ENCODE peak calls at places on chromosomes 1 and 21, in five cellular contexts. I is HFFc6, X is Calu3, V is bronchial epithelial cell, Y is mesenchymal stem cell. W is an unnamed sample.

GRCh38 chr1:94095112-94095637 is 25.8 kb downstream of the ABCA4 start:
- DNase-seq in Y (peak; percentile 43), I (peak; percentile 21), X (no peak), V (no peak), W (no peak)

GRCh38 chr1:95388041-95388440 is 154.0 kb downstream of the RWDD3 start:
- DNase-seq in I (no peak), V (no peak), X (no peak), Y (no peak), W (no peak)

GRCh38 chr1:66374561-66375111 is 159.3 kb upstream of the SGIP1 start:
- DNase-seq in Y (peak; percentile 75), V (peak; percentile 76), X (no peak), I (peak; percentile 90), W (no peak)

GRCh38 chr1:8015809-8016165 is 10.3 kb downstream of the ERRFI1 start:
- DNase-seq in V (no peak), Y (peak; percentile 53), X (no peak), I (no peak), W (no peak)

GRCh38 chr1:54965624-54966340 is 14.6 kb upstream of the TMEM61 start:
- DNase-seq in I (no peak), Y (peak; percentile 21), V (peak; percentile 88), X (no peak), W (no peak)

GRCh38 chr1:11714831-11715574 is 20.9 kb upstream of the AGTRAP start:
- DNase-seq in Y (no peak), V (no peak), X (no peak), I (no peak), W (peak; percentile 80)

GRCh38 chr1:31010081-31010989 is 55.2 kb downstream of the PUM1 start:
- DNase-seq in X (no peak), I (peak; percentile 72), Y (peak; percentile 83), V (peak; percentile 50), W (no peak)

GRCh38 chr21:42081931-42082381 is 10.8 kb downstream of the UMODL1 start:
- DNase-seq in Y (no peak), X (no peak), I (no peak), V (no peak), W (no peak)

GRCh38 chr1:24897263-24898151 is 32.6 kb downstream of the RUNX3 start:
- DNase-seq in I (no peak), Y (no peak), X (no peak), V (no peak), W (no peak)

GRCh38 chr1:212762839-212763238 is 28.7 kb downstream of the NSL1 start:
- DNase-seq in I (no peak), V (no peak), Y (no peak), X (no peak), W (no peak)

GRCh38 chr1:154407866-154408777 is 3.0 kb downstream of the IL6R start:
- DNase-seq in Y (peak; percentile 72), V (no peak), X (no peak), I (no peak), W (no peak)

GRCh38 chr1:170095976-170096725 is 21.7 kb upstream of the KIFAP3 start:
- DNase-seq in V (no peak), Y (no peak), X (no peak), I (no peak), W (no peak)

GRCh38 chr21:45132841-45133573 is 58.6 kb downstream of the ADARB1 start:
- DNase-seq in I (no peak), V (no peak), X (no peak), Y (no peak), W (no peak)

GRCh38 chr1:54460346-54460745 is 54.2 kb upstream of the SSBP3 start:
- DNase-seq in X (no peak), V (no peak), I (no peak), Y (no peak), W (no peak)

GRCh38 chr1:33082575-33083112 is 1.7 kb downstream of the AZIN2 start:
- DNase-seq in V (peak; percentile 30), Y (peak; percentile 52), X (no peak), I (no peak), W (no peak)

GRCh38 chr1:91781371-91781825 is 104.6 kb downstream of the TGFBR3 start:
- DNase-seq in Y (peak; percentile 84), I (peak; percentile 88), V (peak; percentile 65), X (no peak), W (no peak)

GRCh38 chr1:25669781-25670567 is 53.4 kb downstream of the MAN1C1 start:
- DNase-seq in V (no peak), X (no peak), I (no peak), Y (no peak), W (no peak)